ENCODE peak calls at places on chromosomes 16 and 17, in seven cellular contexts. Q is NCI-H1694 treated with DMSO at 0.1 percent for 48 hours; N is upper lobe of right lung; B is sciatic nerve; F is T-helper 2 cell; I is activated CD8-positive, alpha-beta memory T cell treated with anti-CD3 and anti-CD28 coated beads for 1 hour; U is mesendoderm. J is an unnamed sample.

GRCh38 chr17:71276071-71276470 is 844.7 kb upstream of the SOX9 start:
- DNase-seq in Q (no peak), N (no peak), B (no peak), F (no peak), I (no peak), U (no peak), J (no peak)

GRCh38 chr17:82160081-82160480 is 52.6 kb downstream of the CCDC57 start:
- DNase-seq in Q (no peak), N (no peak), B (no peak), F (no peak), I (no peak), U (no peak), J (peak)

GRCh38 chr17:35774499-35774898 is 13.8 kb downstream of the C17orf50 start:
- DNase-seq in Q (no peak), N (peak), B (no peak), F (no peak), I (no peak), U (no peak), J (peak)

GRCh38 chr17:44354582-44355309 is 8.9 kb downstream of the FAM171A2 start:
- DNase-seq in Q (no peak), N (peak), B (no peak), F (peak), I (peak), U (peak), J (no peak)

GRCh38 chr17:78780852-78781338 is 1.2 kb downstream of the CYTH1 start:
- DNase-seq in Q (no peak), N (peak), B (peak), F (peak), I (no peak), U (no peak), J (no peak)

GRCh38 chr16:89956511-89957213 is 8.1 kb downstream of the DEF8 start:
- DNase-seq in Q (no peak), N (peak), B (no peak), F (no peak), I (no peak), U (no peak), J (no peak)

GRCh38 chr17:43644081-43644480 is 17.6 kb downstream of the MEOX1 start:
- DNase-seq in Q (peak), N (no peak), B (no peak), F (no peak), I (no peak), U (no peak), J (no peak)

GRCh38 chr17:7330099-7331015 is 1.2 kb upstream of the NEURL4 start:
- DNase-seq in Q (peak), N (peak), B (peak), F (peak), I (peak), U (peak), J (peak)

GRCh38 chr17:46036491-46036890 is 37.4 kb downstream of the STH start:
- DNase-seq in Q (no peak), N (no peak), B (no peak), F (no peak), I (no peak), U (no peak), J (no peak)

GRCh38 chr17:57603978-57604377 is 141.1 kb downstream of the CCDC182 start:
- DNase-seq in Q (no peak), N (peak), B (no peak), F (peak), I (peak), U (no peak), J (no peak)

GRCh38 chr16:66629856-66630255 is 25.4 kb downstream of the CMTM3 start:
- DNase-seq in Q (no peak), N (no peak), B (no peak), F (no peak), I (no peak), U (no peak), J (no peak)

J was measured in IMR-90.